ENCODE peak calls at places on chromosomes 7 and 10, in four cellular contexts. One of them, this sample, is unnamed. For H3K4me1, the result is how much of the 10 kb centered on the place peaks cover.

GRCh38 chr7:107982463-107982862 is 20.5 kb downstream of the LAMB1 start:
- DNase-seq in BE2C: no peak
- DNase-seq in hepatocyte: no peak
- DNase-seq in CD8-positive, alpha-beta memory T cell: no peak
- DNase-seq in this sample: no peak

GRCh38 chr7:157151626-157152339 is 13.1 kb downstream of the UBE3C start:
- DNase-seq in hepatocyte: no peak
- DNase-seq in CD8-positive, alpha-beta memory T cell: no peak
- DNase-seq in BE2C: no peak
- DNase-seq in this sample: no peak

GRCh38 chr10:82358486-82359097 is 483.6 kb downstream of the NRG3 start:
- DNase-seq in hepatocyte: no peak
- DNase-seq in BE2C: peak
- DNase-seq in CD8-positive, alpha-beta memory T cell: no peak
- DNase-seq in this sample: no peak

GRCh38 chr10:103803941-103804340 is 51.4 kb downstream of the SH3PXD2A start:
- DNase-seq in hepatocyte: no peak
- DNase-seq in BE2C: no peak
- DNase-seq in CD8-positive, alpha-beta memory T cell: no peak
- DNase-seq in this sample: no peak

GRCh38 chr10:130028465-130028819 is 64.4 kb upstream of the EBF3 start:
- DNase-seq in hepatocyte: no peak
- DNase-seq in BE2C: no peak
- DNase-seq in CD8-positive, alpha-beta memory T cell: no peak
- DNase-seq in this sample: no peak

GRCh38 chr7:114418117-114418516 is 3.5 kb downstream of the FOXP2 start:
- DNase-seq in CD8-positive, alpha-beta memory T cell: no peak
- DNase-seq in BE2C: no peak
- DNase-seq in hepatocyte: no peak
- DNase-seq in this sample: no peak

GRCh38 chr10:36872702-36873393 is 252.6 kb upstream of the ANKRD30A start:
- DNase-seq in hepatocyte: no peak
- DNase-seq in CD8-positive, alpha-beta memory T cell: no peak
- DNase-seq in BE2C: no peak
- DNase-seq in this sample: no peak

GRCh38 chr10:111116762-111117445 is 40.1 kb downstream of the ADRA2A start:
- DNase-seq in hepatocyte: no peak
- DNase-seq in BE2C: no peak
- DNase-seq in CD8-positive, alpha-beta memory T cell: no peak
- DNase-seq in this sample: no peak

GRCh38 chr10:48655426-48656240 is 29.0 kb upstream of the WDFY4 start:
- DNase-seq in CD8-positive, alpha-beta memory T cell: no peak
- DNase-seq in hepatocyte: peak
- DNase-seq in BE2C: peak
- DNase-seq in this sample: peak

GRCh38 chr10:4067552-4068254 is 282.7 kb upstream of the KLF6 start:
- DNase-seq in hepatocyte: no peak
- DNase-seq in CD8-positive, alpha-beta memory T cell: no peak
- DNase-seq in BE2C: no peak
- DNase-seq in this sample: no peak

GRCh38 chr10:34815174-34816066 is at the start of gene PARD3:
- DNase-seq in hepatocyte: peak
- DNase-seq in BE2C: peak
- DNase-seq in CD8-positive, alpha-beta memory T cell: no peak
- DNase-seq in this sample: peak

GRCh38 chr7:116782177-116782711 is 80.1 kb upstream of the CAPZA2 start:
- DNase-seq in BE2C: no peak
- DNase-seq in CD8-positive, alpha-beta memory T cell: no peak
- DNase-seq in hepatocyte: no peak
- DNase-seq in this sample: no peak

GRCh38 chr10:50470798-50471582 is 152.8 kb downstream of the SGMS1 start:
- DNase-seq in hepatocyte: peak
- DNase-seq in CD8-positive, alpha-beta memory T cell: no peak
- DNase-seq in BE2C: no peak
- DNase-seq in this sample: no peak

GRCh38 chr10:43981232-43981631 is 332.6 kb upstream of the ZNF32 start:
- DNase-seq in BE2C: no peak
- DNase-seq in hepatocyte: no peak
- DNase-seq in CD8-positive, alpha-beta memory T cell: no peak
- DNase-seq in this sample: no peak

GRCh38 chr10:4246881-4247358 is 461.9 kb upstream of the KLF6 start:
- DNase-seq in BE2C: no peak
- DNase-seq in hepatocyte: no peak
- DNase-seq in CD8-positive, alpha-beta memory T cell: no peak
- DNase-seq in this sample: no peak

GRCh38 chr10:49526624-49527023 is 12.3 kb downstream of the ERCC6 start:
- DNase-seq in BE2C: no peak
- DNase-seq in CD8-positive, alpha-beta memory T cell: no peak
- DNase-seq in hepatocyte: no peak
- DNase-seq in this sample: no peak

GRCh38 chr10:117001144-117001543 is 3.8 kb downstream of the SHTN1 start:
- DNase-seq in hepatocyte: no peak
- DNase-seq in CD8-positive, alpha-beta memory T cell: no peak
- DNase-seq in BE2C: no peak
- DNase-seq in this sample: no peak

GRCh38 chr10:79046991-79047874 is 21.5 kb upstream of the ZMIZ1 start:
- DNase-seq in hepatocyte: no peak
- DNase-seq in CD8-positive, alpha-beta memory T cell: peak
- DNase-seq in BE2C: no peak
- DNase-seq in this sample: peak

GRCh38 chr10:72421895-72422540 is 67.3 kb upstream of the DNAJB12 start:
- DNase-seq in BE2C: no peak
- DNase-seq in hepatocyte: no peak
- DNase-seq in CD8-positive, alpha-beta memory T cell: no peak
- DNase-seq in this sample: no peak

GRCh38 chr7:42926204-42926603 is 5.8 kb downstream of the PSMA2 start:
- DNase-seq in CD8-positive, alpha-beta memory T cell: no peak
- DNase-seq in BE2C: no peak
- DNase-seq in hepatocyte: no peak
- DNase-seq in this sample: no peak

GRCh38 chr7:70735313-70735712 is 396.6 kb upstream of the GALNT17 start:
- DNase-seq in hepatocyte: no peak
- DNase-seq in BE2C: no peak
- DNase-seq in CD8-positive, alpha-beta memory T cell: no peak
- DNase-seq in this sample: no peak

DNA sequence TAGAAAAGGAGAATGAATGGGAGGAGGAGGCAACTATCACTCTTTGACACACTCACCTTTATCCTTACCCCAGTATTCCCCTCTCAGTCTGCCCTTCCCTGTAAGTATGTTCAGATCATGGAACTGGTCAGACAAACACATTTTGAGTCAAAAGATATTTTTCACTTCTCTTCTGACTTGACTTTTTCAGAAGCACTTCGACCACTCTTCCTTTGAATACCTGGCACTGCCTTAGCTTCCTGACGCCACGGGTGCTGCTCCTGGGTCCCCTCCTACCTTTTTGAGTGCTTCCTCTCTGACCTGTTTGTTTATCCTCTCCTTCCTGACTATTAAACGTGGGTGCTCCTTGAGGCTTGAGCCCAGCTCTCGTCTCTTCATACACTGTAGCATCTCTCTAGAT is 19.8 kb upstream of the C10orf67 start:
- DNase-seq in hepatocyte: no peak
- DNase-seq in BE2C: no peak
- DNase-seq in CD8-positive, alpha-beta memory T cell: no peak
- DNase-seq in this sample: no peak
- H3K4me1 ChIP-seq in hepatocyte: under half
- H3K4me1 ChIP-seq in BE2C: under half
- H3K4me1 ChIP-seq in CD8-positive, alpha-beta memory T cell: under half
- H3K4me1 ChIP-seq in this sample: under half

DNA sequence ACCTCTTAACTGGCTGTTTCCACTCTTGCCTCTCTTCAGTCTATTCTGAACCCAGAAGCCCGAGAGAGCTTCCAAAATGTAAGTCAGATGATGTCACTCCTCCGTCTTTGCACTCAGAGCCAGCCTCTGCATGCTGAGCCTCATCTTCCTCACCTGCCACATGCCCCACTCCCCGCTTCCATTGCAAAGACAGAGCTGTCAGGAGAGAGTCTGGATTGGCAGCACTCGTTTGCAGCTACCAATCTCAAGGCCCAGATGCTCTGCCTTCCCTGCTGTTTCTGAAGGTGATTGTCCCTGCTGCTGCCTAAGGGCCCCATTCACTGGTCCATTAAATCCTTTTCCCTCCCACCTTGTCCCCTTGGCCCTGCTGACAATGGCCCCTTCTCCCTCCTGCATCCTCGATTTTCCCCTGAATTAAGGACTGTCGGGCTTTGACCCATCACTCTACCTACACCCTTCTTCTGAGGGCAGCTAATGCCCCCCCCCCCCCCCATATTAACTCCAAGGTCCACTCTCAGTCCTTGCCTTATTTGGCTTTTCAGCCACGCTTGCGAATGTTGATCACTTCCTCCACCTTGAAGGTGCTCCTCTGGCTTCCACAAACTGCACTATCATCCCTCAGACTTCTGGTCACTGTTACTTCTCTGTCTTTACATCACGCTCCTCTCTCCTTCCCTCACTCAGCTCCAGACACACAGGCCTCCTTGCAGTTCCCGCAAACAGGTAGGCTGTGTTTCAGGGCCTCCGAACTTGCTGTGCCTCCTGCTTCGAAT is 98.5 kb downstream of the CHN2 start:
- DNase-seq in hepatocyte: no peak
- DNase-seq in BE2C: no peak
- DNase-seq in CD8-positive, alpha-beta memory T cell: no peak
- DNase-seq in this sample: no peak
- H3K4me1 ChIP-seq in hepatocyte: under half
- H3K4me1 ChIP-seq in BE2C: under half
- H3K4me1 ChIP-seq in CD8-positive, alpha-beta memory T cell: under half
- H3K4me1 ChIP-seq in this sample: under half

DNA sequence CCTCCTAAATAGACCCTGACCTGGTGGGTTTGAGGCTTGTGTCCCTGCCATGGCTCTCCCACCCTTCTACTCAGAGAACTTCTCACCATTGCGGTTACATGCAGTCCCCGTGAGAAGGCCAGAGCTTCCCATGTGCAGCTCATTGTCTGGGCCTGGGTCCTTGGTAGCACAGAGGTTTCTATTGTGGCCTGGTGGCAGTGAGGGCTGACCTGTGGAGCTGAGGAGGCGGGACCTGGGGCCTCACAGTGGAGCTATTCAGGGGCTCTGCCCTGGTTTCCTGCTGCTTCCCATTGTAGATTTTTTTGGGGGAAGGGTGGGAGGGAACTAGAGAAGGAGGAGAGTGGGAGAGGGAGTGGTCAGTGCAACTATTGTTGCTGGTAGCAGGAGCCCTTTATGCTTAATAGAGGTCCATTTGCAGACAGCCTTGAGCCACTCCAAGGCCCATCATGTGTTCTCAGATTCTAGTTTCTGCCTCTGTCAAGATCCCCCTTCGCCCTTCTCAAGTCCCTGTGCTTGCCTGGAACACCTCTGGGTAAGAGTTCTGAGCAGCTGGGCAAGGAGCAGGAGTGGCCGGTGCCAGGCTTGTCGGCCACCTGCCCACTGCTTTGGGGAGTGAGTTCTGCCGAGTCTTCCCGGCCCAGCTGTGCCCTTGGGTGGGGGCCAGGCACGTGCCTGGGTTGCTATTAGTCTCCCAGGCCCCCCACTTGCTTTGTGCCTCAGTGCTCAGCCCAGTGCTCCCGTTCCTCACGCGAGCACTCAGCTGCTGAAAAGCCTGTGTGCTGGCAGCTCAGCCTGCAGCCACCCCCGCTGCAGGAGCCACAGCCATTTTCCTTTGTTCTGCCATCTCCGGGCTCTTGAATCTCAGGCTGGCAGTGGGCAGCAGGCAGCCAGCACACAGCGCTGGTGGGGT is 10.7 kb downstream of the TSPAN14 start:
- DNase-seq in BE2C: no peak
- DNase-seq in CD8-positive, alpha-beta memory T cell: peak
- DNase-seq in hepatocyte: no peak
- DNase-seq in this sample: no peak
- H3K4me1 ChIP-seq in BE2C: under half
- H3K4me1 ChIP-seq in CD8-positive, alpha-beta memory T cell: half or more
- H3K4me1 ChIP-seq in hepatocyte: half or more
- H3K4me1 ChIP-seq in this sample: under half

GRCh38 chr10:132591166-132591971 is 53.8 kb downstream of the INPP5A start:
- DNase-seq in BE2C: no peak
- DNase-seq in CD8-positive, alpha-beta memory T cell: no peak
- DNase-seq in hepatocyte: peak
- DNase-seq in this sample: no peak

GRCh38 chr10:132589681-132590080 is 52.1 kb downstream of the INPP5A start:
- DNase-seq in CD8-positive, alpha-beta memory T cell: no peak
- DNase-seq in BE2C: no peak
- DNase-seq in hepatocyte: no peak
- DNase-seq in this sample: peak

GRCh38 chr10:132589015-132589414 is 51.4 kb downstream of the INPP5A start:
- DNase-seq in BE2C: no peak
- DNase-seq in CD8-positive, alpha-beta memory T cell: no peak
- DNase-seq in hepatocyte: no peak
- DNase-seq in this sample: no peak

GRCh38 chr10:132590752-132591121 is 53.1 kb downstream of the INPP5A start:
- DNase-seq in BE2C: no peak
- DNase-seq in hepatocyte: no peak
- DNase-seq in CD8-positive, alpha-beta memory T cell: no peak
- DNase-seq in this sample: no peak

DNA sequence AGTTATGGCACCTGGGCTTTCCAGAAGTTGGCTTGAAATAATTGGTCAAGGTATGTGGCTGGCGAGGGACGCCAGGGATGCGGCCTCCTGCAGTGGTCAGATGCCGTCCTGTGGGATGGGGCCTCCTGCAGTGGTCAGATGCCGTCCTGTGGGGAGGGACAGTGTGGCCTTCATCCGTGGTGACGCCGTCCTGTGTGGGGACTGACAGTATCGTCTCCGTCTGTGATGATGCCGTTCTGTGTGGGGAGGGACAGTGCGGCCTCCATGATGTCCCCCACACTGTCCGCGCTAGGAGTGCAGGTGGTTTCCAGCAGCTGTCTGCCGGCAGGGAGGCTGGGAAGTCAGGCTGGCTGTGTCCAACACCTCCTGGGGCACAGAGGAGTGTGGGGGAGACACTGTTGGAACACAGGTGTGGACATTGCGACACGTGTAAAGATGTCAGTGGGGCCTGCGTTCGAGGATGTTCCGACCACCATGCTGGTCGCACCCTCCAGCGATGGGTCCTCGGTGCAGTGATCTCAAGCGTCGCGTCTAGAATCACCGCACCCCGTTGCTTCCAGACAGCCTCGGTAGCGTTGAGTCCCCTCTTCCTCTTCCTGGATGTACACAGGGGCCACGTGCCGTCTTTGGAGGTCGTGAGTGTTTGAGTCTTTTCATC is 52.6 kb downstream of the INPP5A start:
- DNase-seq in hepatocyte: no peak
- DNase-seq in CD8-positive, alpha-beta memory T cell: no peak
- DNase-seq in BE2C: no peak
- DNase-seq in this sample: no peak
- H3K4me1 ChIP-seq in hepatocyte: under half
- H3K4me1 ChIP-seq in CD8-positive, alpha-beta memory T cell: under half
- H3K4me1 ChIP-seq in BE2C: under half
- H3K4me1 ChIP-seq in this sample: under half

GRCh38 chr7:130960208-130960988 is 226.4 kb upstream of the KLF14 start:
- DNase-seq in CD8-positive, alpha-beta memory T cell: peak
- DNase-seq in BE2C: no peak
- DNase-seq in hepatocyte: peak
- DNase-seq in this sample: no peak

GRCh38 chr7:130958846-130959245 is 224.8 kb upstream of the KLF14 start:
- DNase-seq in hepatocyte: no peak
- DNase-seq in BE2C: no peak
- DNase-seq in CD8-positive, alpha-beta memory T cell: no peak
- DNase-seq in this sample: no peak

GRCh38 chr7:130957722-130958360 is 223.8 kb upstream of the KLF14 start:
- DNase-seq in BE2C: no peak
- DNase-seq in hepatocyte: no peak
- DNase-seq in CD8-positive, alpha-beta memory T cell: no peak
- DNase-seq in this sample: no peak

GRCh38 chr7:130961128-130961601 is 227.2 kb upstream of the KLF14 start:
- DNase-seq in CD8-positive, alpha-beta memory T cell: peak
- DNase-seq in hepatocyte: no peak
- DNase-seq in BE2C: no peak
- DNase-seq in this sample: no peak

GRCh38 chr7:130959743-130960207 is 225.8 kb upstream of the KLF14 start:
- DNase-seq in hepatocyte: no peak
- DNase-seq in CD8-positive, alpha-beta memory T cell: no peak
- DNase-seq in BE2C: no peak
- DNase-seq in this sample: no peak
- H3K4me1 ChIP-seq in hepatocyte: under half
- H3K4me1 ChIP-seq in CD8-positive, alpha-beta memory T cell: half or more
- H3K4me1 ChIP-seq in BE2C: under half
- H3K4me1 ChIP-seq in this sample: under half

This sample was measured in ascending aorta.